ENCODE peak calls at places on chromosomes 7 and 10, in five cellular contexts. S is EL; C is stimulated activated naive CD8-positive, alpha-beta T cell treated with anti-CD3 and anti-CD28 coated beads, Interleukin-15, Interleukin-2, amounts not matched to agents 100 U/mL and 50 U/mL, for 24 hours; T is esophagus squamous epithelium; Y is Kasumi-1. N is an unnamed sample.

GRCh38 chr7:140640727-140641531 is at the start of gene DENND2A:
- DNase-seq in S (peak; percentile 60), C (peak; percentile 13), T (no peak), Y (no peak), N (peak; percentile 79)

GRCh38 chr7:25967278-25968204 is 184.5 kb upstream of the NFE2L3 start:
- DNase-seq in S (no peak), C (no peak), T (no peak), Y (peak; percentile 37), N (no peak)

GRCh38 chr10:129448539-129448938 is 18.5 kb upstream of the MGMT start:
- DNase-seq in Y (no peak), S (no peak), C (no peak), T (no peak), N (no peak)

GRCh38 chr7:107672183-107672582 is 11.6 kb downstream of the SLC26A4 start:
- DNase-seq in Y (no peak), S (no peak), T (no peak), C (no peak), N (no peak)

GRCh38 chr7:35519971-35520809 is 174.7 kb downstream of the HERPUD2 start:
- DNase-seq in Y (peak; percentile 91), C (peak; percentile 59), T (no peak), S (peak; percentile 69), N (peak; percentile 46)

GRCh38 chr10:3192856-3193635 is 20.5 kb upstream of the PITRM1 start:
- DNase-seq in S (peak; percentile 60), T (no peak), Y (peak; percentile 67), C (peak; percentile 44), N (peak; percentile 51)

GRCh38 chr7:44811093-44811492 is 14.6 kb downstream of the PPIA start:
- DNase-seq in C (no peak), Y (no peak), T (no peak), S (no peak), N (no peak)

GRCh38 chr10:78579995-78580394 is 488.8 kb upstream of the ZMIZ1 start:
- DNase-seq in Y (no peak), C (no peak), S (no peak), T (no peak), N (peak; percentile 94)

GRCh38 chr10:3844626-3845025 is 59.6 kb upstream of the KLF6 start:
- DNase-seq in S (no peak), T (no peak), Y (no peak), C (no peak), N (no peak)

GRCh38 chr7:45881759-45882464 is 6.4 kb upstream of the IGFBP1 start:
- DNase-seq in Y (no peak), S (peak; percentile 47), T (no peak), C (no peak), N (no peak)

GRCh38 chr7:140923358-140924006 is 1.2 kb downstream of the BRAF start:
- DNase-seq in T (no peak), S (peak; percentile 20), C (peak; percentile 22), Y (peak; percentile 6), N (peak; percentile 58)

GRCh38 chr7:151665363-151665762 is 145.7 kb upstream of the RHEB start:
- DNase-seq in S (no peak), C (no peak), T (no peak), Y (no peak), N (no peak)

GRCh38 chr7:41786943-41787342 is 84.1 kb upstream of the INHBA start:
- DNase-seq in T (no peak), Y (no peak), S (no peak), C (no peak), N (no peak)

GRCh38 chr7:54878339-54878738 is 119.3 kb upstream of the SEC61G start:
- DNase-seq in T (no peak), C (no peak), S (no peak), Y (no peak), N (no peak)

GRCh38 chr10:31936933-31937332 is 8.3 kb upstream of the ARHGAP12 start:
- DNase-seq in T (no peak), Y (no peak), S (no peak), C (no peak), N (no peak)

GRCh38 chr10:69074532-69074931 is 13.4 kb upstream of the SRGN start:
- DNase-seq in S (no peak), C (no peak), T (no peak), Y (no peak), N (no peak)

GRCh38 chr7:47040795-47041194 is 541.1 kb downstream of the TNS3 start:
- DNase-seq in S (no peak), T (no peak), Y (no peak), C (no peak), N (no peak)

GRCh38 chr7:14754631-14755030 is 147.9 kb downstream of the DGKB start:
- DNase-seq in T (no peak), C (no peak), Y (no peak), S (peak; percentile 54), N (no peak)

GRCh38 chr7:100486753-100487446 is 3.2 kb downstream of the NYAP1 start:
- DNase-seq in Y (no peak), T (no peak), C (no peak), S (peak; percentile 38), N (no peak)

GRCh38 chr10:79166741-79167140 is 98.0 kb downstream of the ZMIZ1 start:
- DNase-seq in C (no peak), T (no peak), Y (no peak), S (no peak), N (no peak)

GRCh38 chr7:33876600-33877274 is 28.6 kb upstream of the BMPER start:
- DNase-seq in C (no peak), T (no peak), S (no peak), Y (no peak), N (no peak)

GRCh38 chr7:122746948-122747347 is 44.2 kb upstream of the RNF148 start:
- DNase-seq in S (no peak), Y (no peak), C (no peak), T (no peak), N (no peak)

GRCh38 chr7:23315366-23315765 is 16.2 kb downstream of the MALSU1 start:
- DNase-seq in S (no peak), Y (no peak), T (no peak), C (no peak), N (no peak)

GRCh38 chr7:1432411-1433082 is 26.7 kb downstream of the MICALL2 start:
- DNase-seq in T (no peak), C (peak; percentile 89), S (peak; percentile 53), Y (no peak), N (peak; percentile 27)

GRCh38 chr7:867406-868188 is 8.8 kb upstream of the GET4 start:
- DNase-seq in C (no peak), Y (no peak), T (no peak), S (peak; percentile 79), N (no peak)

GRCh38 chr10:50992972-50993766 is 81.1 kb upstream of the PRKG1 start:
- DNase-seq in C (no peak), Y (no peak), T (no peak), S (peak; percentile 49), N (no peak)

GRCh38 chr10:84613336-84614021 is 285.1 kb downstream of the CCSER2 start:
- DNase-seq in S (peak; percentile 30), C (no peak), Y (peak; percentile 2), T (no peak), N (no peak)

GRCh38 chr7:70456729-70457128 is 675.2 kb upstream of the GALNT17 start:
- DNase-seq in Y (no peak), T (no peak), S (no peak), C (peak; percentile 5), N (no peak)

GRCh38 chr10:114199239-114199638 is 20.1 kb downstream of the TDRD1 start:
- DNase-seq in Y (no peak), C (no peak), T (no peak), S (no peak), N (no peak)

GRCh38 chr10:11609052-11609451 is 2.4 kb downstream of the USP6NL start:
- DNase-seq in Y (no peak), S (no peak), C (no peak), T (no peak), N (no peak)

GRCh38 chr10:103758294-103758681 is 97.1 kb downstream of the SH3PXD2A start:
- DNase-seq in Y (no peak), T (no peak), S (peak; percentile 38), C (no peak), N (no peak)

GRCh38 chr7:6422926-6423632 is 24.7 kb downstream of the DAGLB start:
- DNase-seq in S (no peak), C (no peak), T (no peak), Y (peak; percentile 53), N (no peak)

GRCh38 chr10:97765201-97765600 is 6.6 kb downstream of the SFRP5 start:
- DNase-seq in C (no peak), S (no peak), Y (no peak), T (no peak), N (no peak)

N was measured in globus pallidus.